ENCODE peak calls at places on chromosomes 3 and 15, in six cellular contexts. One of them, this sample, is unnamed.

GRCh38 chr3:154040283-154040682 is 80.9 kb upstream of the ARHGEF26 start:
- DNase-seq in mesendoderm: no peak
- DNase-seq in neuronal stem cell: no peak
- DNase-seq in IMR-90: peak
- DNase-seq in H1: no peak
- DNase-seq in trophoblast cell: peak
- DNase-seq in this sample: peak

GRCh38 chr15:74127954-74128784 is 2.2 kb upstream of the ISLR2 start:
- DNase-seq in mesendoderm: no peak
- DNase-seq in neuronal stem cell: no peak
- DNase-seq in IMR-90: no peak
- DNase-seq in H1: no peak
- DNase-seq in trophoblast cell: peak
- DNase-seq in this sample: no peak

GRCh38 chr3:144221771-144222170 is 250.1 kb downstream of the DIPK2A start:
- DNase-seq in mesendoderm: peak
- DNase-seq in neuronal stem cell: no peak
- DNase-seq in IMR-90: no peak
- DNase-seq in H1: no peak
- DNase-seq in trophoblast cell: no peak
- DNase-seq in this sample: no peak

GRCh38 chr3:11570789-11571495 is 72.8 kb downstream of the VGLL4 start:
- DNase-seq in mesendoderm: no peak
- DNase-seq in neuronal stem cell: no peak
- DNase-seq in IMR-90: no peak
- DNase-seq in H1: no peak
- DNase-seq in trophoblast cell: no peak
- DNase-seq in this sample: no peak

GRCh38 chr15:42549052-42549491 is 434 bp downstream of the HAUS2 start:
- DNase-seq in mesendoderm: peak
- DNase-seq in neuronal stem cell: no peak
- DNase-seq in IMR-90: peak
- DNase-seq in H1: no peak
- DNase-seq in trophoblast cell: peak
- DNase-seq in this sample: peak

GRCh38 chr3:18062289-18063025 is 320.0 kb upstream of the TBC1D5 start:
- DNase-seq in mesendoderm: no peak
- DNase-seq in neuronal stem cell: no peak
- DNase-seq in IMR-90: peak
- DNase-seq in H1: no peak
- DNase-seq in trophoblast cell: no peak
- DNase-seq in this sample: no peak

GRCh38 chr15:60757831-60758570 is 279.1 kb upstream of the ICE2 start:
- DNase-seq in mesendoderm: no peak
- DNase-seq in neuronal stem cell: no peak
- DNase-seq in IMR-90: no peak
- DNase-seq in H1: no peak
- DNase-seq in trophoblast cell: no peak
- DNase-seq in this sample: no peak

GRCh38 chr15:98884894-98885293 is 122.7 kb downstream of the PGPEP1L start:
- DNase-seq in mesendoderm: no peak
- DNase-seq in neuronal stem cell: no peak
- DNase-seq in IMR-90: no peak
- DNase-seq in H1: no peak
- DNase-seq in trophoblast cell: no peak
- DNase-seq in this sample: no peak

GRCh38 chr3:28791713-28792255 is 443.2 kb upstream of the AZI2 start:
- DNase-seq in mesendoderm: no peak
- DNase-seq in neuronal stem cell: peak
- DNase-seq in IMR-90: no peak
- DNase-seq in H1: no peak
- DNase-seq in trophoblast cell: no peak
- DNase-seq in this sample: peak

GRCh38 chr15:27956285-27956684 is 142.8 kb downstream of the OCA2 start:
- DNase-seq in mesendoderm: peak
- DNase-seq in neuronal stem cell: no peak
- DNase-seq in IMR-90: no peak
- DNase-seq in H1: no peak
- DNase-seq in trophoblast cell: no peak
- DNase-seq in this sample: no peak

GRCh38 chr3:79947469-79947868 is 179.7 kb upstream of the ROBO1 start:
- DNase-seq in mesendoderm: no peak
- DNase-seq in neuronal stem cell: no peak
- DNase-seq in IMR-90: no peak
- DNase-seq in H1: no peak
- DNase-seq in trophoblast cell: peak
- DNase-seq in this sample: no peak

GRCh38 chr3:125025647-125026046 is 30.1 kb downstream of the HEG1 start:
- DNase-seq in mesendoderm: no peak
- DNase-seq in neuronal stem cell: no peak
- DNase-seq in IMR-90: peak
- DNase-seq in H1: no peak
- DNase-seq in trophoblast cell: no peak
- DNase-seq in this sample: no peak

GRCh38 chr3:31981206-31982181 is at the start of the genes OSBPL10 and ZNF860:
- DNase-seq in mesendoderm: peak
- DNase-seq in neuronal stem cell: no peak
- DNase-seq in IMR-90: peak
- DNase-seq in H1: no peak
- DNase-seq in trophoblast cell: peak
- DNase-seq in this sample: peak

GRCh38 chr3:85760342-85760741 is 801.6 kb downstream of the CADM2 start:
- DNase-seq in mesendoderm: no peak
- DNase-seq in neuronal stem cell: no peak
- DNase-seq in IMR-90: no peak
- DNase-seq in H1: no peak
- DNase-seq in trophoblast cell: no peak
- DNase-seq in this sample: no peak

GRCh38 chr15:67174446-67174845 is 80.0 kb downstream of the AAGAB start:
- DNase-seq in mesendoderm: no peak
- DNase-seq in neuronal stem cell: no peak
- DNase-seq in IMR-90: no peak
- DNase-seq in H1: no peak
- DNase-seq in trophoblast cell: no peak
- DNase-seq in this sample: no peak
- H3K4me3 ChIP-seq in mesendoderm: no peak
- H3K4me3 ChIP-seq in neuronal stem cell: no peak
- H3K4me3 ChIP-seq in IMR-90: no peak
- H3K4me3 ChIP-seq in H1: no peak
- H3K4me3 ChIP-seq in trophoblast cell: no peak
- H3K4me3 ChIP-seq in this sample: no peak

DNA sequence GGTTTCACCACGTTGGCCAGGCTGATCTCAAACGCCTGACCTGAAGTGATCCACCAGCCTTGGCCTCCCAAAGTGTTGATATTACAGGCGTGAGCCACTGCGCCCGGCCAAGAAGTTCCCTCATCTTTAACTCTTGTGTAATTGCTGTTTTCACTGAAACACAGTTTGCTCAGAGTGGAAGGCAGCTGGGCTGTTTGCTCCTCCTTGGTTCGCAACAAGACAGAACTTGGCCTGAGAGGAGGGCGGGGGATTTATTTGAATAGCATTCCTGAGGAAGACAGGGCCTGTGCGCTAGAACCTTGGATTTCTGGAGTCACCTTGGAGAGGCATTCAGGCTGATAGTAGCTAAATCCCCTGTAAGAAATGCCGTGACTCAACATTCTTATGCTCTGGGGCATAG is 226.7 kb upstream of the MCTP2 start:
- DNase-seq in mesendoderm: no peak
- DNase-seq in neuronal stem cell: no peak
- DNase-seq in IMR-90: no peak
- DNase-seq in H1: no peak
- DNase-seq in trophoblast cell: peak
- DNase-seq in this sample: no peak
- H2BK5ac ChIP-seq in mesendoderm: no peak
- H2BK5ac ChIP-seq in neuronal stem cell: no peak
- H2BK5ac ChIP-seq in IMR-90: no peak
- H2BK5ac ChIP-seq in H1: no peak
- H2BK5ac ChIP-seq in trophoblast cell: no peak
- H2BK5ac ChIP-seq in this sample: no peak

GRCh38 chr3:30439451-30440053 is 166.8 kb upstream of the TGFBR2 start:
- DNase-seq in mesendoderm: no peak
- DNase-seq in neuronal stem cell: no peak
- DNase-seq in IMR-90: no peak
- DNase-seq in H1: no peak
- DNase-seq in trophoblast cell: no peak
- DNase-seq in this sample: no peak

GRCh38 chr3:30437172-30437571 is 169.2 kb upstream of the TGFBR2 start:
- DNase-seq in mesendoderm: peak
- DNase-seq in neuronal stem cell: no peak
- DNase-seq in IMR-90: peak
- DNase-seq in H1: no peak
- DNase-seq in trophoblast cell: peak
- DNase-seq in this sample: no peak

GRCh38 chr3:30438121-30438520 is 168.3 kb upstream of the TGFBR2 start:
- DNase-seq in mesendoderm: no peak
- DNase-seq in neuronal stem cell: no peak
- DNase-seq in IMR-90: no peak
- DNase-seq in H1: no peak
- DNase-seq in trophoblast cell: no peak
- DNase-seq in this sample: no peak

GRCh38 chr3:30440147-30440604 is 166.2 kb upstream of the TGFBR2 start:
- DNase-seq in mesendoderm: no peak
- DNase-seq in neuronal stem cell: no peak
- DNase-seq in IMR-90: no peak
- DNase-seq in H1: no peak
- DNase-seq in trophoblast cell: peak
- DNase-seq in this sample: no peak

DNA sequence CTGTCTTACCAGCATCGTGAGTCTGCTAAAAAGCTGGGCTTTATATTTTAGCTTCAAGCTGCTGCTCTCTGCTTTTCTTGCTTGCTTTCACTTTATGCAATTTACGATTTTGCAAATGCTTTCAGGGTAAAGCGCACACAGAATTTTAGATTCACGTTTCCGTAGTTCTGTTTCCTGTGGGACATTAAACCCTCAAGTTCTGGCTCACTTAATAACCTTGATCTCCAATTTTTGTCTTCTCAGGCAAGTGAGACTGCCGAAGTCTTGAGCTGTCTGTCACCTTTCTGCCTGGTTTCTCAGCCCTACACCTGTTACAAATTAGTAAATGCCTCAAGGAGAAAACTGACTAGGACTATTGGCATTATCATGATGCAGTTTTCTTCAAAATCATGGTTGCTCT is 170.5 kb upstream of the TGFBR2 start:
- DNase-seq in mesendoderm: peak
- DNase-seq in neuronal stem cell: no peak
- DNase-seq in IMR-90: no peak
- DNase-seq in H1: no peak
- DNase-seq in trophoblast cell: no peak
- DNase-seq in this sample: no peak
- H3K4me3 ChIP-seq in mesendoderm: no peak
- H3K4me3 ChIP-seq in neuronal stem cell: no peak
- H3K4me3 ChIP-seq in IMR-90: no peak
- H3K4me3 ChIP-seq in H1: no peak
- H3K4me3 ChIP-seq in trophoblast cell: no peak
- H3K4me3 ChIP-seq in this sample: no peak

DNA sequence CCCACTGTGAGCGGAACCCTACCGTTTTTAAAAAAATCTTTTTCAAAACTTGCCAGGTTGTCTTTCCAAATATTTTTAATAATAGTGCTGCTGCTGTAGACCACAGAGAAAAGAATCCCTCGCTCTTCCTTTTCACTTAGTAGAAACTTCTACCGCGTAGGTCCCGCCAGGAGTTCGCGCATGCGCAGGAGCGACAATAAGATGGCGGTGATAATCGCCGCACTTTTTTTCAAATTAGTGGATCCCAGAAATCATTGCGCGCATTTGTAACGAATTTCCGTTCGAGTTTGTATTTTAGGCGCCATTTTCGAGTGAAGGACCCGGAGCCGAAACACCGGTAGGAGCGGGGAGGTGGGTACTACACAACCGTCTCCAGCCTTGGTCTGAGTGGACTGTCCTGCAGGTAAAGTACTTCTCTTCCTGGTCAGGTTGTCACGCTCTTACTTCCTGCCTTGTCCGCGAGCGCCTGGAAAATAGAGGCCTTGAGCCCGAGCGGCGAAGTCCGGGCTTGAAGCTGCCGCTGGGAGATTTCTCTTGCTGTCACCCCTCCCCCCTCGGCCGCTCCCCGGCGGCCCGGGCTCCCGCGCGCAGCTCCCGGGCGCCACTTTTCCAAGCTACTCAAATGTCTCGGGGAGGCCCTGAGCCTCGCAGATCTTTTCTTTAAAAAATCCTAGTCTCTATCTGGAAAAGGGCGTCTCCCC is at the start of gene SMC4:
- DNase-seq in mesendoderm: peak
- DNase-seq in neuronal stem cell: peak
- DNase-seq in IMR-90: peak
- DNase-seq in H1: peak
- DNase-seq in trophoblast cell: peak
- DNase-seq in this sample: peak
- H2BK5ac ChIP-seq in mesendoderm: peak
- H2BK5ac ChIP-seq in neuronal stem cell: peak
- H2BK5ac ChIP-seq in IMR-90: peak
- H2BK5ac ChIP-seq in H1: peak
- H2BK5ac ChIP-seq in trophoblast cell: peak
- H2BK5ac ChIP-seq in this sample: peak

GRCh38 chr3:127255516-127255915 is 32.3 kb downstream of the PRR20G start:
- DNase-seq in mesendoderm: no peak
- DNase-seq in neuronal stem cell: no peak
- DNase-seq in IMR-90: no peak
- DNase-seq in H1: no peak
- DNase-seq in trophoblast cell: no peak
- DNase-seq in this sample: no peak

GRCh38 chr3:127254730-127255129 is 33.1 kb downstream of the PRR20G start:
- DNase-seq in mesendoderm: no peak
- DNase-seq in neuronal stem cell: no peak
- DNase-seq in IMR-90: no peak
- DNase-seq in H1: no peak
- DNase-seq in trophoblast cell: peak
- DNase-seq in this sample: no peak

GRCh38 chr3:127253491-127253890 is 34.4 kb downstream of the PRR20G start:
- DNase-seq in mesendoderm: no peak
- DNase-seq in neuronal stem cell: no peak
- DNase-seq in IMR-90: no peak
- DNase-seq in H1: no peak
- DNase-seq in trophoblast cell: no peak
- DNase-seq in this sample: no peak

GRCh38 chr3:127252446-127252845 is 35.4 kb downstream of the PRR20G start:
- DNase-seq in mesendoderm: no peak
- DNase-seq in neuronal stem cell: no peak
- DNase-seq in IMR-90: no peak
- DNase-seq in H1: no peak
- DNase-seq in trophoblast cell: no peak
- DNase-seq in this sample: no peak

DNA sequence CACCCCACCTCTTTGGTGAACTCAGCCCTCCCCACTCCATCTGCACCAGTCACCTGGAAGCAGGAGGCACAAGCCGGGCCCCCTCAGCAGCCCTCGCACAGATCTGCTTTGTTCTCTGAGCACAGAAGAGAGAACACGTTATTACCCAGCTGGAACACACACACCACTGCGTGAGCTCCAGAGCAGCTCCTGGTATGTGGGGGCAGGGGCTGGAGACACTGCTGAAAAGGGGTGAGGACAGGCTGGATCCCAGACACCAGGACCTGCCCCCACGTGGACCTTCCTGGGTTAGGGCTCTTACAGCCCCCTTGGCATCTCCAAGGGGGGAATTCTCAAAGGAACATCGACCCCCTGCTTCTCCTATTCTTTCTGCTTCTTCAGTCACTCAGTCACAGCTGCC is 33.8 kb downstream of the PRR20G start:
- DNase-seq in mesendoderm: no peak
- DNase-seq in neuronal stem cell: no peak
- DNase-seq in IMR-90: no peak
- DNase-seq in H1: no peak
- DNase-seq in trophoblast cell: no peak
- DNase-seq in this sample: no peak
- H3K4me3 ChIP-seq in mesendoderm: no peak
- H3K4me3 ChIP-seq in neuronal stem cell: no peak
- H3K4me3 ChIP-seq in IMR-90: no peak
- H3K4me3 ChIP-seq in H1: no peak
- H3K4me3 ChIP-seq in trophoblast cell: no peak
- H3K4me3 ChIP-seq in this sample: no peak

GRCh38 chr3:73385538-73385937 is 239.2 kb downstream of the PDZRN3 start:
- DNase-seq in mesendoderm: no peak
- DNase-seq in neuronal stem cell: no peak
- DNase-seq in IMR-90: no peak
- DNase-seq in H1: no peak
- DNase-seq in trophoblast cell: peak
- DNase-seq in this sample: no peak
- H2BK5ac ChIP-seq in mesendoderm: no peak
- H2BK5ac ChIP-seq in neuronal stem cell: no peak
- H2BK5ac ChIP-seq in IMR-90: no peak
- H2BK5ac ChIP-seq in H1: no peak
- H2BK5ac ChIP-seq in trophoblast cell: no peak
- H2BK5ac ChIP-seq in this sample: no peak

This sample was measured in mesenchymal stem cell.